ENCODE peak calls at places on chromosomes 1 and 21, in nine cellular contexts. H is activated CD4-positive, alpha-beta T cell treated with anti-CD3 and anti-CD28 coated beads, Interleukin-2, amount 50 U/mL, for 1 hour; A is caudate nucleus; Z is posterior vena cava; W is uterus; X is NCI-H2081 treated with DMSO at 0.1 percent for 48 hours; E is stimulated activated CD4-positive, alpha-beta T cell treated with anti-CD3 and anti-CD28 coated beads, Interleukin-4, amount 100 ng/mL, for 48 hours; K is transverse colon; M is germinal center. C is an unnamed sample.

GRCh38 chr1:203669739-203670138 is 43.1 kb downstream of the ATP2B4 start:
- DNase-seq in M (no peak), H (no peak), K (no peak), X (no peak), A (peak), E (no peak), Z (no peak), W (no peak), C (no peak)

GRCh38 chr1:48493970-48494769 is 22.2 kb upstream of the SPATA6 start:
- DNase-seq in A (peak), X (no peak), Z (no peak), M (no peak), E (no peak), W (no peak), K (peak), H (no peak), C (no peak)

GRCh38 chr1:84426376-84426775 is 28.1 kb downstream of the DNASE2B start:
- DNase-seq in E (no peak), H (no peak), X (no peak), Z (no peak), K (no peak), A (no peak), M (no peak), W (no peak), C (no peak)

GRCh38 chr1:64505944-64506658 is 36.2 kb downstream of the CACHD1 start:
- DNase-seq in K (peak), H (peak), X (peak), W (no peak), E (no peak), Z (no peak), A (no peak), M (no peak), C (peak)

GRCh38 chr1:21018673-21019072 is 158.0 kb downstream of the EIF4G3 start:
- DNase-seq in X (no peak), E (no peak), K (no peak), H (no peak), M (no peak), W (no peak), A (no peak), Z (no peak), C (no peak)

GRCh38 chr1:185681034-185681633 is 53.1 kb upstream of the HMCN1 start:
- DNase-seq in X (peak), A (no peak), M (no peak), Z (no peak), H (no peak), E (no peak), W (no peak), K (no peak), C (no peak)

GRCh38 chr21:45478816-45479669 is 63.2 kb downstream of the SLC19A1 start:
- DNase-seq in W (no peak), E (no peak), K (no peak), A (no peak), H (no peak), Z (no peak), X (no peak), M (no peak), C (no peak)

GRCh38 chr1:224859651-224860050 is 69.8 kb upstream of the DNAH14 start:
- DNase-seq in A (no peak), W (no peak), K (no peak), Z (no peak), M (no peak), X (no peak), H (no peak), E (no peak), C (no peak)

GRCh38 chr1:37131281-37131680 is 97.0 kb upstream of the GRIK3 start:
- DNase-seq in W (no peak), E (no peak), M (no peak), A (no peak), Z (no peak), X (no peak), H (no peak), K (no peak), C (no peak)

GRCh38 chr1:216600730-216601426 is 122.4 kb downstream of the ESRRG start:
- DNase-seq in M (peak), X (peak), H (no peak), K (peak), E (no peak), W (peak), Z (peak), A (peak), C (peak)